ENCODE peak calls at places on chromosomes 3 and 15, in six cellular contexts. V is iPS-NIHi11; C is AG04450; Z is activated CD8-positive, alpha-beta memory T cell treated with anti-CD3 and anti-CD28 coated beads for 4 hours; X is GM23248; F is HFF-Myc. Q is an unnamed sample.

GRCh38 chr3:129486057-129487035 is 42.1 kb upstream of the RHO start:
- DNase-seq in C (peak), Z (no peak), V (peak), X (peak), F (peak), Q (peak)

GRCh38 chr3:94573337-94573736 is 510.5 kb downstream of the NSUN3 start:
- DNase-seq in F (no peak), V (no peak), Z (no peak), X (no peak), C (no peak), Q (no peak)

GRCh38 chr3:184680411-184680990 is 31.4 kb downstream of the MAGEF1 start:
- DNase-seq in F (no peak), V (no peak), Z (no peak), C (no peak), X (no peak), Q (no peak)

GRCh38 chr3:69660631-69661030 is 78.6 kb upstream of the MITF start:
- DNase-seq in F (no peak), X (no peak), V (no peak), C (no peak), Z (no peak), Q (no peak)

GRCh38 chr15:64911317-64912186 is at the start of gene ANKDD1A:
- DNase-seq in V (peak), F (no peak), C (no peak), Z (no peak), X (peak), Q (no peak)

GRCh38 chr3:122520861-122521260 is 6.1 kb upstream of the KPNA1 start:
- DNase-seq in X (no peak), V (no peak), C (no peak), Z (no peak), F (no peak), Q (no peak)

GRCh38 chr15:39095218-39095879 is 485.5 kb upstream of the THBS1 start:
- DNase-seq in F (no peak), X (no peak), V (peak), Z (no peak), C (no peak), Q (no peak)

GRCh38 chr3:8990266-8991215 is 27.3 kb upstream of the RAD18 start:
- DNase-seq in C (peak), F (peak), Z (no peak), V (no peak), X (no peak), Q (peak)

GRCh38 chr3:94082412-94082937 is 19.6 kb downstream of the NSUN3 start:
- DNase-seq in X (no peak), F (no peak), C (no peak), Z (no peak), V (peak), Q (no peak)